ENCODE peak calls at places on chromosome 7, in seven cellular contexts. One of them, this sample, is unnamed.

GRCh38 chr7:125651823-125652528 is 722.4 kb upstream of the POT1 start:
- DNase-seq in HepG2: no peak
- DNase-seq in NB4: no peak
- DNase-seq in Peyer's patch: no peak
- DNase-seq in adrenal gland: no peak
- DNase-seq in heart left ventricle: no peak
- DNase-seq in K562: no peak
- DNase-seq in this sample: no peak

GRCh38 chr7:106731637-106732036 is 70.7 kb upstream of the CCDC71L start:
- DNase-seq in HepG2: no peak
- DNase-seq in NB4: peak
- DNase-seq in Peyer's patch: no peak
- DNase-seq in adrenal gland: no peak
- DNase-seq in heart left ventricle: no peak
- DNase-seq in K562: no peak
- DNase-seq in this sample: no peak

GRCh38 chr7:52696183-52696582 is 339.2 kb upstream of the POM121L12 start:
- DNase-seq in HepG2: no peak
- DNase-seq in NB4: no peak
- DNase-seq in Peyer's patch: no peak
- DNase-seq in adrenal gland: no peak
- DNase-seq in heart left ventricle: no peak
- DNase-seq in K562: no peak
- DNase-seq in this sample: no peak

GRCh38 chr7:87155788-87156187 is 3.5 kb downstream of the DMTF1 start:
- DNase-seq in HepG2: no peak
- DNase-seq in NB4: no peak
- DNase-seq in Peyer's patch: no peak
- DNase-seq in adrenal gland: no peak
- DNase-seq in heart left ventricle: no peak
- DNase-seq in K562: no peak
- DNase-seq in this sample: no peak

GRCh38 chr7:54091322-54091721 is 450.9 kb upstream of the VSTM2A start:
- DNase-seq in HepG2: no peak
- DNase-seq in NB4: no peak
- DNase-seq in Peyer's patch: no peak
- DNase-seq in adrenal gland: no peak
- DNase-seq in heart left ventricle: no peak
- DNase-seq in K562: no peak
- DNase-seq in this sample: no peak

GRCh38 chr7:11751807-11752389 is 80.1 kb downstream of the THSD7A start:
- DNase-seq in HepG2: no peak
- DNase-seq in NB4: no peak
- DNase-seq in Peyer's patch: no peak
- DNase-seq in adrenal gland: no peak
- DNase-seq in heart left ventricle: no peak
- DNase-seq in K562: no peak
- DNase-seq in this sample: no peak

GRCh38 chr7:73678862-73679261 is 4.4 kb downstream of the DNAJC30 start:
- DNase-seq in HepG2: peak
- DNase-seq in NB4: no peak
- DNase-seq in Peyer's patch: no peak
- DNase-seq in adrenal gland: no peak
- DNase-seq in heart left ventricle: peak
- DNase-seq in K562: no peak
- DNase-seq in this sample: no peak

GRCh38 chr7:99478464-99479440 is 6.1 kb downstream of the ZNF789 start:
- DNase-seq in HepG2: no peak
- DNase-seq in NB4: no peak
- DNase-seq in Peyer's patch: no peak
- DNase-seq in adrenal gland: no peak
- DNase-seq in heart left ventricle: no peak
- DNase-seq in K562: peak
- DNase-seq in this sample: no peak

GRCh38 chr7:150962743-150963399 is 15.2 kb downstream of the KCNH2 start:
- DNase-seq in HepG2: peak
- DNase-seq in NB4: peak
- DNase-seq in Peyer's patch: peak
- DNase-seq in adrenal gland: peak
- DNase-seq in heart left ventricle: peak
- DNase-seq in K562: peak
- DNase-seq in this sample: peak

GRCh38 chr7:11343818-11344413 is 370.2 kb downstream of the PHF14 start:
- DNase-seq in HepG2: peak
- DNase-seq in NB4: peak
- DNase-seq in Peyer's patch: no peak
- DNase-seq in adrenal gland: no peak
- DNase-seq in heart left ventricle: no peak
- DNase-seq in K562: peak
- DNase-seq in this sample: no peak

GRCh38 chr7:108253275-108254044 is 123.3 kb upstream of the LAMB4 start:
- DNase-seq in HepG2: no peak
- DNase-seq in NB4: no peak
- DNase-seq in Peyer's patch: no peak
- DNase-seq in adrenal gland: no peak
- DNase-seq in heart left ventricle: no peak
- DNase-seq in K562: no peak
- DNase-seq in this sample: no peak

GRCh38 chr7:39341083-39341482 is 225.1 kb upstream of the YAE1 start:
- DNase-seq in HepG2: no peak
- DNase-seq in NB4: no peak
- DNase-seq in Peyer's patch: no peak
- DNase-seq in adrenal gland: no peak
- DNase-seq in heart left ventricle: no peak
- DNase-seq in K562: no peak
- DNase-seq in this sample: no peak

GRCh38 chr7:129952653-129953560 is at the start of gene UBE2H:
- DNase-seq in HepG2: peak
- DNase-seq in NB4: peak
- DNase-seq in Peyer's patch: peak
- DNase-seq in adrenal gland: peak
- DNase-seq in heart left ventricle: peak
- DNase-seq in K562: peak
- DNase-seq in this sample: peak

GRCh38 chr7:19117870-19118608 is 603 bp upstream of the TWIST1 start:
- DNase-seq in HepG2: no peak
- DNase-seq in NB4: peak
- DNase-seq in Peyer's patch: no peak
- DNase-seq in adrenal gland: no peak
- DNase-seq in heart left ventricle: no peak
- DNase-seq in K562: no peak
- DNase-seq in this sample: no peak

GRCh38 chr7:19119372-19119771 is 1.9 kb upstream of the TWIST1 start:
- DNase-seq in HepG2: no peak
- DNase-seq in NB4: no peak
- DNase-seq in Peyer's patch: no peak
- DNase-seq in adrenal gland: no peak
- DNase-seq in heart left ventricle: no peak
- DNase-seq in K562: no peak
- DNase-seq in this sample: no peak

GRCh38 chr7:19119901-19120486 is 2.6 kb upstream of the TWIST1 start:
- DNase-seq in HepG2: no peak
- DNase-seq in NB4: no peak
- DNase-seq in Peyer's patch: no peak
- DNase-seq in adrenal gland: no peak
- DNase-seq in heart left ventricle: no peak
- DNase-seq in K562: no peak
- DNase-seq in this sample: no peak

GRCh38 chr7:19118896-19119301 is 1.5 kb upstream of the TWIST1 start:
- DNase-seq in HepG2: no peak
- DNase-seq in NB4: peak
- DNase-seq in Peyer's patch: no peak
- DNase-seq in adrenal gland: no peak
- DNase-seq in heart left ventricle: no peak
- DNase-seq in K562: no peak
- DNase-seq in this sample: no peak

DNA sequence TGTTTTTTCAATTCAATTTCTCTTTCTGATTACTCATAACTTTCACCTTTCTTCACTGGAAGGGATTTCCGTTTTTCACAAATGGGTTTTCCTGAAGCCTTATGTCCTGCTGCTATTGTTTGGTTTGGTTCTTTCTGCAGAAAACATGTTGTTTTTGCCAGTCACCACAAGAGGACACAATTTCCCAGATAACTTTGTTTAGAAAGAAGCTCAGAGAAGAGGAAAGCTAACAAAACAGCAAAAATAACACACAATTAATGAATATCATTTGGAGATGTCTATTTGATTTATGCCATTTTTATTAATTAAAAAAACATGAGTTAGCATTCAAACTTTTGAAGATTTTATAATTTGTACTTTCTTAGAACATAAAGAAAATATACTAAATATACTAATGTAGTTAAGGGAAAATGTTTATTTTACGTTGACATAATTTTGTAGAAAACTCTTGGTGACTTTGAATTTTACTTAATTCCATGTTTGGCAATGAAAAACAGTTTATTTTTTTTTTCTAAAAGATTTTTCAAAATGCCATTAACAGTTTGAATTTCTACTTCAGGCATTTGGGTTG is 4.7 kb upstream of the TWIST1 start:
- DNase-seq in HepG2: no peak
- DNase-seq in NB4: peak
- DNase-seq in Peyer's patch: no peak
- DNase-seq in adrenal gland: no peak
- DNase-seq in heart left ventricle: no peak
- DNase-seq in K562: no peak
- DNase-seq in this sample: peak
- TF ChIP-seq POLR2A in HepG2: no peak
- TF ChIP-seq POLR2A in NB4: no peak
- TF ChIP-seq POLR2A in Peyer's patch: no peak
- TF ChIP-seq POLR2A in adrenal gland: no peak
- TF ChIP-seq POLR2A in heart left ventricle: no peak
- TF ChIP-seq POLR2A in K562: no peak
- TF ChIP-seq POLR2A in this sample: no peak

GRCh38 chr7:17917842-17918241 is 22.5 kb downstream of the SNX13 start:
- DNase-seq in HepG2: peak
- DNase-seq in NB4: no peak
- DNase-seq in Peyer's patch: no peak
- DNase-seq in adrenal gland: no peak
- DNase-seq in heart left ventricle: no peak
- DNase-seq in K562: no peak
- DNase-seq in this sample: no peak

GRCh38 chr7:17915168-17915567 is 25.1 kb downstream of the SNX13 start:
- DNase-seq in HepG2: no peak
- DNase-seq in NB4: no peak
- DNase-seq in Peyer's patch: no peak
- DNase-seq in adrenal gland: no peak
- DNase-seq in heart left ventricle: no peak
- DNase-seq in K562: no peak
- DNase-seq in this sample: no peak

GRCh38 chr7:17913250-17913649 is 27.0 kb downstream of the SNX13 start:
- DNase-seq in HepG2: no peak
- DNase-seq in NB4: no peak
- DNase-seq in Peyer's patch: no peak
- DNase-seq in adrenal gland: no peak
- DNase-seq in heart left ventricle: no peak
- DNase-seq in K562: no peak
- DNase-seq in this sample: no peak

GRCh38 chr7:17915796-17916195 is 24.5 kb downstream of the SNX13 start:
- DNase-seq in HepG2: no peak
- DNase-seq in NB4: no peak
- DNase-seq in Peyer's patch: no peak
- DNase-seq in adrenal gland: no peak
- DNase-seq in heart left ventricle: no peak
- DNase-seq in K562: no peak
- DNase-seq in this sample: no peak

GRCh38 chr7:17916786-17917185 is 23.5 kb downstream of the SNX13 start:
- DNase-seq in HepG2: no peak
- DNase-seq in NB4: no peak
- DNase-seq in Peyer's patch: no peak
- DNase-seq in adrenal gland: no peak
- DNase-seq in heart left ventricle: no peak
- DNase-seq in K562: no peak
- DNase-seq in this sample: no peak
- TF ChIP-seq POLR2A in HepG2: no peak
- TF ChIP-seq POLR2A in NB4: no peak
- TF ChIP-seq POLR2A in Peyer's patch: no peak
- TF ChIP-seq POLR2A in adrenal gland: no peak
- TF ChIP-seq POLR2A in heart left ventricle: no peak
- TF ChIP-seq POLR2A in K562: no peak
- TF ChIP-seq POLR2A in this sample: no peak

GRCh38 chr7:45140827-45141226 is 16.8 kb upstream of the RAMP3 start:
- DNase-seq in HepG2: no peak
- DNase-seq in NB4: peak
- DNase-seq in Peyer's patch: no peak
- DNase-seq in adrenal gland: no peak
- DNase-seq in heart left ventricle: no peak
- DNase-seq in K562: no peak
- DNase-seq in this sample: no peak

GRCh38 chr7:45143616-45144015 is 14.0 kb upstream of the RAMP3 start:
- DNase-seq in HepG2: peak
- DNase-seq in NB4: no peak
- DNase-seq in Peyer's patch: no peak
- DNase-seq in adrenal gland: no peak
- DNase-seq in heart left ventricle: no peak
- DNase-seq in K562: no peak
- DNase-seq in this sample: peak

GRCh38 chr7:45133877-45134276 is 22.4 kb upstream of the TBRG4 start:
- DNase-seq in HepG2: no peak
- DNase-seq in NB4: no peak
- DNase-seq in Peyer's patch: no peak
- DNase-seq in adrenal gland: no peak
- DNase-seq in heart left ventricle: no peak
- DNase-seq in K562: no peak
- DNase-seq in this sample: no peak

GRCh38 chr7:45136106-45137060 is 21.2 kb upstream of the RAMP3 start:
- DNase-seq in HepG2: peak
- DNase-seq in NB4: peak
- DNase-seq in Peyer's patch: peak
- DNase-seq in adrenal gland: peak
- DNase-seq in heart left ventricle: peak
- DNase-seq in K562: peak
- DNase-seq in this sample: peak

GRCh38 chr7:45138433-45139267 is 18.9 kb upstream of the RAMP3 start:
- DNase-seq in HepG2: no peak
- DNase-seq in NB4: no peak
- DNase-seq in Peyer's patch: no peak
- DNase-seq in adrenal gland: no peak
- DNase-seq in heart left ventricle: no peak
- DNase-seq in K562: peak
- DNase-seq in this sample: no peak
- TF ChIP-seq POLR2A in HepG2: no peak
- TF ChIP-seq POLR2A in NB4: no peak
- TF ChIP-seq POLR2A in Peyer's patch: no peak
- TF ChIP-seq POLR2A in adrenal gland: no peak
- TF ChIP-seq POLR2A in heart left ventricle: no peak
- TF ChIP-seq POLR2A in K562: no peak
- TF ChIP-seq POLR2A in this sample: no peak

DNA sequence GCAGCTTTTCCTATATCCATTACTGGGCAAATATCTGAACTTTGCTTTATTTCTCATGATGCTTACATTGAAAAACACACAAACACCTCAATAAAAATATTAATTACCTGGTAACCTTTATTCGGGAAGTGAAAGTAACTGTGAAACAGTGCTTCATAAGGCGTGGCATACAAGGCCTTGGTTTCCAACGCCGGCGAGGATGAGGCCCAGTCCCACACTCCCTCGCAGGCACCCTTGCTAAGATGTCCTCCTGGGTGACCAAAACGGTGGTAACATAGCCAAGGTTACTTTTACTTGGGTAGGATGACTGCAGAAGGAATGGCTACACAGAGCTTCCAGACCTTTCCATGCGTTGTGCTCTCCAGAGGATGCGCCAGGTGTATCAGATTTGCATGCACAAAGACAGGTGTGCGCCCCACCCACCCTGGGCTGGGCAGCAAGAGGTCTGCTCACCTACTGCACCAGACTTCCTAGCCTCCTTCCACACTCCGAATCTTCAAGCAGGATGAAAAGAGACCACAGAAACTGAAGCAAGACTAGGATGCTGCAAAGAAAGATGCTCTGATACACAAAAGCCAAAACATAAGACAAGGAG is 13.3 kb upstream of the DAGLB start:
- DNase-seq in HepG2: no peak
- DNase-seq in NB4: no peak
- DNase-seq in Peyer's patch: no peak
- DNase-seq in adrenal gland: no peak
- DNase-seq in heart left ventricle: no peak
- DNase-seq in K562: no peak
- DNase-seq in this sample: no peak
- TF ChIP-seq POLR2A in HepG2: peak
- TF ChIP-seq POLR2A in NB4: no peak
- TF ChIP-seq POLR2A in Peyer's patch: no peak
- TF ChIP-seq POLR2A in adrenal gland: no peak
- TF ChIP-seq POLR2A in heart left ventricle: no peak
- TF ChIP-seq POLR2A in K562: no peak
- TF ChIP-seq POLR2A in this sample: no peak

This sample was measured in H54.